ENCODE peak calls at places on chromosomes 4 and X, in eight cellular contexts. B is lung; J is coronary artery; A is CD4-positive, alpha-beta T cell; N is foreskin fibroblast; U is adrenal gland; R is astrocyte; W is IMR-90. H is an unnamed sample.

GRCh38 chr4:173538148-173538902 is 8.3 kb upstream of the HAND2 start:
- DNase-seq in J (no peak), U (no peak), W (no peak), B (no peak), A (no peak), N (peak; percentile 41), R (no peak), H (no peak)

GRCh38 chr4:153418581-153418980 is 47.6 kb upstream of the TMEM131L start:
- DNase-seq in A (no peak), B (no peak), W (peak; percentile 54), N (peak; percentile 79), J (no peak), R (no peak), U (no peak), H (peak; percentile 13)

GRCh38 chrX:132612990-132613564 is 124.2 kb upstream of the MBNL3 start:
- DNase-seq in B (no peak), N (peak; percentile 66), A (peak; percentile 6), J (no peak), W (peak; percentile 4), U (peak; percentile 76), R (no peak), H (no peak)

GRCh38 chr4:2793578-2793919 is 664 bp downstream of the SH3BP2 start:
- DNase-seq in J (peak; percentile 74), A (no peak), N (peak; percentile 87), W (peak; percentile 57), U (peak; percentile 63), R (peak; percentile 38), B (no peak), H (peak; percentile 63)

GRCh38 chr4:157779084-157779483 is 393.7 kb downstream of the GASK1B start:
- DNase-seq in U (no peak), J (no peak), N (no peak), B (no peak), W (no peak), A (no peak), R (no peak), H (no peak)

GRCh38 chr4:141329174-141329569 is 108.5 kb downstream of the ZNF330 start:
- DNase-seq in A (no peak), N (peak; percentile 91), U (no peak), B (no peak), J (no peak), R (peak; percentile 37), W (peak; percentile 80), H (peak; percentile 78)

GRCh38 chrX:3699841-3700381 is 13.5 kb downstream of the PRKX start:
- DNase-seq in N (peak; percentile 12), W (no peak), A (no peak), R (no peak), B (no peak), U (no peak), J (no peak), H (no peak)

GRCh38 chrX:14899607-14900006 is 26.4 kb downstream of the MOSPD2 start:
- DNase-seq in U (no peak), W (peak; percentile 78), N (peak; percentile 59), A (no peak), J (no peak), B (no peak), R (peak; percentile 63), H (peak; percentile 50)

GRCh38 chrX:3713937-3714434 is 537 bp upstream of the PRKX start:
- DNase-seq in W (no peak), B (no peak), N (peak; percentile 25), R (no peak), A (no peak), J (no peak), U (no peak), H (no peak)

GRCh38 chrX:22686138-22686541 is 313.6 kb upstream of the DDX53 start:
- DNase-seq in A (no peak), J (no peak), R (peak; percentile 89), W (peak; percentile 73), N (peak; percentile 81), B (no peak), U (peak; percentile 18), H (peak; percentile 59)

GRCh38 chr4:98928505-98929340 is at the start of gene EIF4E:
- DNase-seq in U (peak; percentile 99), B (peak; percentile 98), W (peak; percentile 99), R (peak; percentile 97), J (peak; percentile 96), N (peak; percentile 99), A (peak; percentile 91), H (peak; percentile 99)

GRCh38 chr4:98932539-98932938 is 3.6 kb upstream of the EIF4E start:
- DNase-seq in U (no peak), N (peak; percentile 78), A (no peak), R (peak; percentile 45), B (no peak), J (no peak), W (peak; percentile 69), H (peak; percentile 71)

GRCh38 chr4:98930311-98930865 is 1.5 kb upstream of the EIF4E start:
- DNase-seq in A (no peak), W (no peak), N (no peak), R (no peak), B (no peak), U (no peak), J (no peak), H (no peak)

GRCh38 chr4:98928131-98928504 is 815 bp downstream of the EIF4E start:
- DNase-seq in R (peak; percentile 74), A (peak; percentile 31), B (peak; percentile 57), J (peak; percentile 85), N (peak; percentile 88), W (peak; percentile 78), U (peak; percentile 81), H (peak; percentile 66)

GRCh38 chr4:98929341-98930267 is 671 bp upstream of the EIF4E start:
- DNase-seq in J (peak; percentile 92), N (peak; percentile 98), W (peak; percentile 98), B (peak; percentile 65), U (peak; percentile 89), R (peak; percentile 98), A (peak; percentile 6), H (peak; percentile 99)
- TF ChIP-seq CTCF in J (no peak), N (no peak), W (peak; percentile 6), B (no peak), U (peak; percentile 40), R (no peak), A (no peak), H (peak; percentile 10)

DNA sequence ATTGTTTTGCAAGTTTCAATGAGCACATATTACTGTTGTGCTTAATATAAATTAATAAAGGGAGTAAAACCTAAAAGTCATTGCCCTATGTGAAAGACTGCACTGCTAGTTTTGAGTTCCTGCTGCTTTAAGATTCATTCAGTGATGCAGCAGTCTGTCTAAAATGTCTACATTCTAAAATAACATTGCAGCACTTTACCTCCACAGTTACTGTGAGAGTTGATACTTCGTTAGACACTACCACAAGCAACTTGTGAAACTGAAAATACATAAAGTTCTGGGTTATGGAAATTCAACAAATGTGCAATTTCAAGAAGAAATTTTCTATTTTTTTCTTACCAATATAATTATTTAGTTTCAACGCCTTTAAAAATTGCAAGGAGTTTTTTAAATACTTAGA is 1175.2 kb upstream of the DIAPH2 start:
- DNase-seq in N (no peak), U (no peak), B (no peak), A (no peak), J (no peak), W (no peak), R (no peak), H (no peak)
- TF ChIP-seq CTCF in N (no peak), U (no peak), B (no peak), A (no peak), J (no peak), W (no peak), R (no peak), H (no peak)

GRCh38 chr4:54959656-54960055 is 165.7 kb downstream of the KDR start:
- DNase-seq in N (peak; percentile 96), A (no peak), R (peak; percentile 85), W (peak; percentile 83), B (no peak), J (no peak), U (no peak), H (peak; percentile 83)

GRCh38 chr4:54958236-54958635 is 167.2 kb downstream of the KDR start:
- DNase-seq in R (peak; percentile 80), B (peak; percentile 21), U (no peak), W (peak; percentile 22), J (no peak), A (no peak), N (peak; percentile 20), H (no peak)

GRCh38 chr4:54967289-54967688 is 158.1 kb downstream of the KDR start:
- DNase-seq in J (no peak), R (no peak), B (no peak), U (no peak), W (no peak), N (no peak), A (no peak), H (no peak)

DNA sequence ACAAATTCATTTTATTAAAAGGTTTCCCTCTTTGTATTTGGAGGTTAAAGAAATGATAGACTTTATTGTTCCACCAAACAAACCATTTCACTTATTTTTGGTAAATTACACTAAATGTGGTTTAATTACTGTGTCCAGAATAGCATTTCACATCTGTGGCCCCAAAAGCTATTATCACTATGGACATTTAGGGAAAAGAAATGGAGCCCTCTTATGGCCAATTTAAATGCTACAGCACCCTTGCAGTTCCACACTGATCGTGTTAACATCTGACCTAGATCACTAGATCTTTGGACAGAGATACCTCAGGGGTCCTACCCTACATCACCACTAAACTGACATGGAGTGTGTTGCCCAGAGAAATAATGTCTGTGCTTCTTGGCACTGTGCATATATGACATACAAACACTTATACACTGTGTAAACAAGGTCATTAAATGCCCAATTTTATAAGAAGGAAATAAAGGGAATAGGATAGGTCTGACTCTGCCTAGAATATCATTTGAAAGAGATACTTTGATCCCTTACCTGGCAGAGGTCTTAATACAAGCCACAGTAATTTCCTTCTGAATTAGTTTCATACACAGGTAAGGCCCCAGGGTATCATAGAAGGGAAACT is 163.9 kb downstream of the KDR start:
- DNase-seq in J (no peak), B (no peak), R (peak; percentile 16), W (peak; percentile 52), A (no peak), U (no peak), N (peak; percentile 74), H (peak; percentile 41)
- TF ChIP-seq CTCF in J (no peak), B (peak; percentile 8), R (peak; percentile 79), W (peak; percentile 79), A (peak; percentile 55), U (peak; percentile 35), N (peak; percentile 70), H (peak; percentile 80)

DNA sequence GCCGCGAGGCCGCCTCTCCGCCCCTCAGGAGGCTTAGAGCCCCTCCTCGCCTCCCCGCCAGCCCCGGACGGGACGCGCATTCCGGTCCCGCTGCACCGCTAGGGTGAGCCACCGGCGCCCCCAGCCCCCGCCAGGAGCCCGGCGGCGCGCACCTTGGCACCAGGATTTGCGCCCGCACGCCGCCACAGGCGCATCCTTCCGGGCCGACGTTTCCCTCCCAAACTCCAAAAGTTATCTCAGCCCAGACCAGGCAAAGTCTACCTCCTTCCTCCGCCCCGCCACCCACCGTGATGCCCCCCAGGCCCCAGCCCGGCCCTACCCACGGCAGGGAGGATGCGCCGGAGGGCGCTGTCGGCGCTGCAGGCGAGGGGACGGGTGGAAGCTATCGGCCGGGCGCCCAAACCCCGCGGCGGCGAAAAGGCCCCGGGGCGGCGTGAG is 538 bp downstream of the SCML2 start:
- DNase-seq in B (no peak), U (no peak), N (peak; percentile 34), A (no peak), J (no peak), R (no peak), W (no peak), H (no peak)
- TF ChIP-seq CTCF in B (no peak), U (no peak), N (no peak), A (peak; percentile 20), J (no peak), R (no peak), W (no peak), H (peak; percentile 4)

GRCh38 chr4:121913667-121914066 is 38.2 kb downstream of the TRPC3 start:
- DNase-seq in B (no peak), J (no peak), N (peak; percentile 24), A (no peak), W (peak; percentile 24), R (no peak), U (no peak), H (no peak)
- TF ChIP-seq CTCF in B (no peak), J (no peak), N (no peak), A (no peak), W (no peak), R (no peak), U (no peak), H (no peak)